ENCODE peak calls at places on chromosomes 3 and 15, in six cellular contexts. O, C, S, I, J and Y are unnamed samples.

GRCh38 chr3:30113906-30114305 is 492.5 kb upstream of the TGFBR2 start:
- DNase-seq in O (no peak), S (no peak), I (no peak), C (no peak), J (no peak), Y (no peak)

GRCh38 chr3:54347933-54348332 is 225.6 kb downstream of the CACNA2D3 start:
- DNase-seq in O (no peak), I (no peak), J (no peak), C (no peak), S (no peak), Y (no peak)

GRCh38 chr3:38493019-38493418 is 3.1 kb upstream of the EXOG start:
- DNase-seq in J (no peak), I (no peak), S (no peak), O (peak; percentile 9), C (no peak), Y (no peak)

GRCh38 chr15:80852676-80853075 is 73.5 kb downstream of the CEMIP start:
- DNase-seq in I (no peak), J (no peak), C (no peak), S (peak; percentile 61), O (no peak), Y (no peak)

GRCh38 chr15:35757323-35757722 is 211.4 kb upstream of the DPH6 start:
- DNase-seq in O (no peak), J (no peak), C (no peak), I (no peak), S (no peak), Y (no peak)

GRCh38 chr3:25789596-25790556 is at the start of gene OXSM:
- DNase-seq in S (peak; percentile 89), O (peak; percentile 93), C (peak; percentile 79), J (peak; percentile 96), I (peak; percentile 72), Y (no peak)

GRCh38 chr15:101625980-101626379 is 26.2 kb downstream of the TM2D3 start:
- DNase-seq in C (no peak), I (no peak), S (no peak), J (no peak), O (no peak), Y (no peak)

GRCh38 chr3:26627080-26627479 is 4.5 kb downstream of the LRRC3B start:
- DNase-seq in J (no peak), C (no peak), I (no peak), S (no peak), O (no peak), Y (no peak)

GRCh38 chr15:67521770-67522568 is 1.0 kb downstream of the C15orf61 start:
- DNase-seq in J (peak; percentile 40), S (no peak), C (no peak), O (no peak), I (no peak), Y (no peak)